ENCODE peak calls at places on chromosomes 11 and 22, in eight cellular contexts. One of them, this sample, is unnamed.

GRCh38 chr11:76598426-76598839 is 72.1 kb downstream of the LRRC32 start:
- DNase-seq in CD4-positive, alpha-beta memory T cell: no peak
- DNase-seq in tibial nerve: no peak
- DNase-seq in psoas muscle: no peak
- DNase-seq in choroid plexus epithelial cell: peak
- DNase-seq in epithelial cell of esophagus: peak
- DNase-seq in right lobe of liver: no peak
- DNase-seq in prostate gland: no peak
- DNase-seq in this sample: peak

GRCh38 chr11:122668562-122669090 is 13.1 kb downstream of the UBASH3B start:
- DNase-seq in choroid plexus epithelial cell: no peak
- DNase-seq in CD4-positive, alpha-beta memory T cell: no peak
- DNase-seq in psoas muscle: no peak
- DNase-seq in epithelial cell of esophagus: peak
- DNase-seq in prostate gland: no peak
- DNase-seq in tibial nerve: no peak
- DNase-seq in right lobe of liver: no peak
- DNase-seq in this sample: no peak

GRCh38 chr11:16155448-16155847 is 200.9 kb downstream of the SOX6 start:
- DNase-seq in psoas muscle: no peak
- DNase-seq in right lobe of liver: no peak
- DNase-seq in choroid plexus epithelial cell: no peak
- DNase-seq in epithelial cell of esophagus: peak
- DNase-seq in tibial nerve: no peak
- DNase-seq in CD4-positive, alpha-beta memory T cell: no peak
- DNase-seq in prostate gland: no peak
- DNase-seq in this sample: no peak

GRCh38 chr11:114846040-114846791 is 167.9 kb downstream of the NXPE2 start:
- DNase-seq in choroid plexus epithelial cell: no peak
- DNase-seq in tibial nerve: no peak
- DNase-seq in prostate gland: no peak
- DNase-seq in epithelial cell of esophagus: no peak
- DNase-seq in psoas muscle: peak
- DNase-seq in right lobe of liver: no peak
- DNase-seq in CD4-positive, alpha-beta memory T cell: no peak
- DNase-seq in this sample: peak

GRCh38 chr22:43733138-43733537 is 79.0 kb downstream of the EFCAB6 start:
- DNase-seq in right lobe of liver: no peak
- DNase-seq in choroid plexus epithelial cell: no peak
- DNase-seq in tibial nerve: no peak
- DNase-seq in psoas muscle: no peak
- DNase-seq in prostate gland: no peak
- DNase-seq in epithelial cell of esophagus: no peak
- DNase-seq in CD4-positive, alpha-beta memory T cell: no peak
- DNase-seq in this sample: no peak

GRCh38 chr11:113113801-113114451 is 152.7 kb downstream of the NCAM1 start:
- DNase-seq in prostate gland: no peak
- DNase-seq in tibial nerve: no peak
- DNase-seq in CD4-positive, alpha-beta memory T cell: no peak
- DNase-seq in choroid plexus epithelial cell: no peak
- DNase-seq in psoas muscle: no peak
- DNase-seq in right lobe of liver: no peak
- DNase-seq in epithelial cell of esophagus: no peak
- DNase-seq in this sample: no peak

GRCh38 chr11:66857234-66857926 is 516 bp downstream of the LRFN4 start:
- DNase-seq in prostate gland: no peak
- DNase-seq in right lobe of liver: peak
- DNase-seq in psoas muscle: no peak
- DNase-seq in choroid plexus epithelial cell: peak
- DNase-seq in tibial nerve: no peak
- DNase-seq in epithelial cell of esophagus: peak
- DNase-seq in CD4-positive, alpha-beta memory T cell: no peak
- DNase-seq in this sample: no peak

GRCh38 chr11:46675288-46675851 is 25.0 kb downstream of the ARHGAP1 start:
- DNase-seq in epithelial cell of esophagus: peak
- DNase-seq in psoas muscle: peak
- DNase-seq in CD4-positive, alpha-beta memory T cell: no peak
- DNase-seq in prostate gland: peak
- DNase-seq in choroid plexus epithelial cell: peak
- DNase-seq in right lobe of liver: peak
- DNase-seq in tibial nerve: peak
- DNase-seq in this sample: no peak

GRCh38 chr11:9663699-9664275 is at the start of gene SWAP70:
- DNase-seq in epithelial cell of esophagus: peak
- DNase-seq in prostate gland: peak
- DNase-seq in CD4-positive, alpha-beta memory T cell: peak
- DNase-seq in psoas muscle: peak
- DNase-seq in tibial nerve: peak
- DNase-seq in right lobe of liver: peak
- DNase-seq in choroid plexus epithelial cell: peak
- DNase-seq in this sample: peak

GRCh38 chr11:95559899-95560298 is 229.7 kb downstream of the FAM76B start:
- DNase-seq in epithelial cell of esophagus: peak
- DNase-seq in choroid plexus epithelial cell: no peak
- DNase-seq in tibial nerve: no peak
- DNase-seq in CD4-positive, alpha-beta memory T cell: no peak
- DNase-seq in right lobe of liver: no peak
- DNase-seq in prostate gland: peak
- DNase-seq in psoas muscle: no peak
- DNase-seq in this sample: no peak

GRCh38 chr22:48595511-48595905 is 1232.2 kb downstream of the BRD1 start:
- DNase-seq in psoas muscle: no peak
- DNase-seq in choroid plexus epithelial cell: no peak
- DNase-seq in prostate gland: no peak
- DNase-seq in epithelial cell of esophagus: no peak
- DNase-seq in tibial nerve: no peak
- DNase-seq in right lobe of liver: no peak
- DNase-seq in CD4-positive, alpha-beta memory T cell: no peak
- DNase-seq in this sample: peak

GRCh38 chr11:70146309-70146708 is 56.8 kb upstream of the FADD start:
- DNase-seq in tibial nerve: no peak
- DNase-seq in epithelial cell of esophagus: no peak
- DNase-seq in choroid plexus epithelial cell: no peak
- DNase-seq in prostate gland: no peak
- DNase-seq in right lobe of liver: no peak
- DNase-seq in CD4-positive, alpha-beta memory T cell: no peak
- DNase-seq in psoas muscle: no peak
- DNase-seq in this sample: no peak

GRCh38 chr11:45593992-45594391 is 71.4 kb downstream of the CHST1 start:
- DNase-seq in epithelial cell of esophagus: no peak
- DNase-seq in CD4-positive, alpha-beta memory T cell: no peak
- DNase-seq in prostate gland: no peak
- DNase-seq in psoas muscle: no peak
- DNase-seq in right lobe of liver: no peak
- DNase-seq in tibial nerve: no peak
- DNase-seq in choroid plexus epithelial cell: no peak
- DNase-seq in this sample: no peak

GRCh38 chr11:48024635-48025071 is 44.3 kb downstream of the PTPRJ start:
- DNase-seq in choroid plexus epithelial cell: no peak
- DNase-seq in CD4-positive, alpha-beta memory T cell: no peak
- DNase-seq in prostate gland: no peak
- DNase-seq in psoas muscle: no peak
- DNase-seq in tibial nerve: no peak
- DNase-seq in epithelial cell of esophagus: no peak
- DNase-seq in right lobe of liver: peak
- DNase-seq in this sample: peak

GRCh38 chr11:114179234-114179941 is 116.8 kb upstream of the NNMT start:
- DNase-seq in CD4-positive, alpha-beta memory T cell: no peak
- DNase-seq in epithelial cell of esophagus: no peak
- DNase-seq in tibial nerve: peak
- DNase-seq in right lobe of liver: peak
- DNase-seq in psoas muscle: peak
- DNase-seq in choroid plexus epithelial cell: peak
- DNase-seq in prostate gland: peak
- DNase-seq in this sample: no peak

GRCh38 chr11:118060879-118061278 is 16.0 kb upstream of the TMPRSS4 start:
- DNase-seq in psoas muscle: peak
- DNase-seq in epithelial cell of esophagus: no peak
- DNase-seq in CD4-positive, alpha-beta memory T cell: no peak
- DNase-seq in prostate gland: no peak
- DNase-seq in choroid plexus epithelial cell: no peak
- DNase-seq in right lobe of liver: no peak
- DNase-seq in tibial nerve: peak
- DNase-seq in this sample: no peak

GRCh38 chr11:126403039-126403438 is 47.6 kb downstream of the ST3GAL4 start:
- DNase-seq in choroid plexus epithelial cell: no peak
- DNase-seq in prostate gland: peak
- DNase-seq in psoas muscle: no peak
- DNase-seq in right lobe of liver: no peak
- DNase-seq in tibial nerve: peak
- DNase-seq in CD4-positive, alpha-beta memory T cell: no peak
- DNase-seq in epithelial cell of esophagus: peak
- DNase-seq in this sample: no peak

GRCh38 chr11:115613986-115614625 is 109.9 kb upstream of the CADM1 start:
- DNase-seq in tibial nerve: no peak
- DNase-seq in CD4-positive, alpha-beta memory T cell: no peak
- DNase-seq in epithelial cell of esophagus: peak
- DNase-seq in psoas muscle: peak
- DNase-seq in prostate gland: no peak
- DNase-seq in choroid plexus epithelial cell: peak
- DNase-seq in right lobe of liver: no peak
- DNase-seq in this sample: no peak

GRCh38 chr11:132278801-132279574 is 908.6 kb downstream of the NTM start:
- DNase-seq in choroid plexus epithelial cell: peak
- DNase-seq in epithelial cell of esophagus: peak
- DNase-seq in prostate gland: no peak
- DNase-seq in CD4-positive, alpha-beta memory T cell: no peak
- DNase-seq in right lobe of liver: no peak
- DNase-seq in psoas muscle: no peak
- DNase-seq in tibial nerve: peak
- DNase-seq in this sample: peak

GRCh38 chr11:79705648-79706047 is 264.8 kb upstream of the TENM4 start:
- DNase-seq in epithelial cell of esophagus: no peak
- DNase-seq in tibial nerve: no peak
- DNase-seq in psoas muscle: no peak
- DNase-seq in prostate gland: no peak
- DNase-seq in right lobe of liver: no peak
- DNase-seq in choroid plexus epithelial cell: no peak
- DNase-seq in CD4-positive, alpha-beta memory T cell: no peak
- DNase-seq in this sample: no peak

GRCh38 chr11:79697905-79698304 is 257.1 kb upstream of the TENM4 start:
- DNase-seq in CD4-positive, alpha-beta memory T cell: no peak
- DNase-seq in prostate gland: no peak
- DNase-seq in choroid plexus epithelial cell: no peak
- DNase-seq in psoas muscle: no peak
- DNase-seq in right lobe of liver: no peak
- DNase-seq in epithelial cell of esophagus: peak
- DNase-seq in tibial nerve: no peak
- DNase-seq in this sample: no peak

GRCh38 chr11:79702303-79702702 is 261.5 kb upstream of the TENM4 start:
- DNase-seq in choroid plexus epithelial cell: no peak
- DNase-seq in psoas muscle: no peak
- DNase-seq in prostate gland: no peak
- DNase-seq in tibial nerve: no peak
- DNase-seq in right lobe of liver: no peak
- DNase-seq in CD4-positive, alpha-beta memory T cell: no peak
- DNase-seq in epithelial cell of esophagus: no peak
- DNase-seq in this sample: no peak
- H3K4me3 ChIP-seq in choroid plexus epithelial cell: no peak
- H3K4me3 ChIP-seq in psoas muscle: no peak
- H3K4me3 ChIP-seq in prostate gland: no peak
- H3K4me3 ChIP-seq in tibial nerve: no peak
- H3K4me3 ChIP-seq in right lobe of liver: no peak
- H3K4me3 ChIP-seq in CD4-positive, alpha-beta memory T cell: no peak
- H3K4me3 ChIP-seq in epithelial cell of esophagus: no peak
- H3K4me3 ChIP-seq in this sample: no peak

GRCh38 chr22:19824197-19825015 is 30.3 kb downstream of the GNB1L start:
- DNase-seq in right lobe of liver: peak
- DNase-seq in tibial nerve: no peak
- DNase-seq in choroid plexus epithelial cell: no peak
- DNase-seq in CD4-positive, alpha-beta memory T cell: no peak
- DNase-seq in prostate gland: no peak
- DNase-seq in epithelial cell of esophagus: peak
- DNase-seq in psoas muscle: no peak
- DNase-seq in this sample: no peak
- H3K4me3 ChIP-seq in right lobe of liver: no peak
- H3K4me3 ChIP-seq in tibial nerve: no peak
- H3K4me3 ChIP-seq in choroid plexus epithelial cell: no peak
- H3K4me3 ChIP-seq in CD4-positive, alpha-beta memory T cell: no peak
- H3K4me3 ChIP-seq in prostate gland: no peak
- H3K4me3 ChIP-seq in epithelial cell of esophagus: no peak
- H3K4me3 ChIP-seq in psoas muscle: no peak
- H3K4me3 ChIP-seq in this sample: no peak

DNA sequence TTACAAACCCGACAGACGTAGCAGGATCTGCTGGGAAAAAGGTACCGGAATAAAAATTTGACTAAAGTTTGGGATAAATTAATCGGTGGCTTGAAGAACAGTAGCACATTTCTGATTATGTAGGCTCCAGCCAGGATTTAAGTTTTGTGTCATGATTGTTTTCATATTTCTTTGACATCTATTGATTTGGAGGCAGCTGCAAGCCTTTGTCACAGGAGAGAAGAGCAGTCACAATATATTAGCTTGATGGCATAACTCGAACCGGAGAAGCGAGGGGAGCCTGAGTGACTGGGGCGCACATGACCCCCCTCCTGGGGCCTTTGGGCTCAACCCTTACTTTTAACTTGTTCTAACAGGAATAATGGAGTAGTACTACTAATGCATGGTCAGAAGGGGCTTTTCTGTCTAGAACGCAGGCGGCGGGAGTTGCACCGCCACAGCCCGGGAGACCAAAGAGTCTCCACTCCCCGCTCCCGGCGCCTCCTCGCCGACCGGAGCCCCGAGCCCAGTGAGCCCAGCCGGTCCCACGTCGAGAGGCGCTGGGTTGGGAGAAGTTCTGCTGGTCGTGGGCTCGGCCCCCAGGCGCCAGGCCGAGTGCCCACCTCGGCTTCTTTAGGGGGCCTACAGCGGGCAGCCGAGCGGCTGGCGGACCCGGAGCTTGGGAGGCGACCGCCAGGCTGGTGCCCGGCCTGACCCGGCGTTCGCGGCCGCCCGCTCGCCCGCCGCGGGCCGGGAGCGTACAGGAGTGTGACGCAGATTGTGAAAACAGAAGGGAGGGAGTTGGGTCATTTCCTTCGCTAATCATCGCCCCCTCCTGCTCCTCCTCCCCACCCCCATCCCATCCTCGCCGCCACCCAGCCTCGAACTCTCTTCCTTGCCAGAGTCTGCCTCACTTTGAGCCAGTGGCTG is 15.7 kb upstream of the PAX6 start:
- DNase-seq in psoas muscle: no peak
- DNase-seq in tibial nerve: no peak
- DNase-seq in CD4-positive, alpha-beta memory T cell: no peak
- DNase-seq in choroid plexus epithelial cell: no peak
- DNase-seq in prostate gland: no peak
- DNase-seq in right lobe of liver: no peak
- DNase-seq in epithelial cell of esophagus: no peak
- DNase-seq in this sample: no peak
- H3K4me3 ChIP-seq in psoas muscle: peak
- H3K4me3 ChIP-seq in tibial nerve: no peak
- H3K4me3 ChIP-seq in CD4-positive, alpha-beta memory T cell: no peak
- H3K4me3 ChIP-seq in choroid plexus epithelial cell: no peak
- H3K4me3 ChIP-seq in prostate gland: no peak
- H3K4me3 ChIP-seq in right lobe of liver: no peak
- H3K4me3 ChIP-seq in epithelial cell of esophagus: no peak
- H3K4me3 ChIP-seq in this sample: no peak

DNA sequence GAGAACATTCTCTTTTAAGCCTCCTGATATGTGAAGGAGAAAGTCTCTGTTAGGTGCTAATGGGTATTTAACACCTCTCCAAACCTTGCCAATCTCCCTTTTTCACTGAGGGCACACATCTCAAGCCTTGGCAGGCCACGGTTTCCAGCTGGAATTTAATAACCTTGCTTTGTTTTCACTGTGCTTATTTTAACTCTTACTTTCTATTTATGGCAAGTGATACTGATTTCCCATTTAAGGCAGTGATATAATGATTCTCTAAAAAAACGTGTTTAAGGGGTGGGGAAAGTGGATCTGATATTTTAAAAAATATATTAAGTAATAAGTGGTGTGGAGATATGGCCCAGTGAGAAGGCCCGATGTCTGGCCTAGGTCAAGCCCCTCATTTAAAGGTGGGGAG is 1.1 kb upstream of the RASD2 start:
- DNase-seq in epithelial cell of esophagus: no peak
- DNase-seq in choroid plexus epithelial cell: no peak
- DNase-seq in tibial nerve: no peak
- DNase-seq in CD4-positive, alpha-beta memory T cell: no peak
- DNase-seq in psoas muscle: no peak
- DNase-seq in right lobe of liver: no peak
- DNase-seq in prostate gland: no peak
- DNase-seq in this sample: no peak
- H3K4me3 ChIP-seq in epithelial cell of esophagus: peak
- H3K4me3 ChIP-seq in choroid plexus epithelial cell: no peak
- H3K4me3 ChIP-seq in tibial nerve: no peak
- H3K4me3 ChIP-seq in CD4-positive, alpha-beta memory T cell: no peak
- H3K4me3 ChIP-seq in psoas muscle: peak
- H3K4me3 ChIP-seq in right lobe of liver: peak
- H3K4me3 ChIP-seq in prostate gland: no peak
- H3K4me3 ChIP-seq in this sample: peak

This sample was measured in WERI-Rb-1.